ENCODE peak calls at places on chromosome 14, in six cellular contexts. V is WTC11, S is HFFc6, Y is psoas muscle, L is AG09319, E is AG20443. H is an unnamed sample.

GRCh38 chr14:75905505-75905904 is 76.3 kb downstream of the TGFB3 start:
- DNase-seq in V (no peak), S (no peak), Y (no peak), L (no peak), E (no peak), H (no peak)

GRCh38 chr14:31261859-31262739 is 54.5 kb upstream of the HECTD1 start:
- DNase-seq in V (no peak), S (peak), Y (no peak), L (no peak), E (no peak), H (no peak)

GRCh38 chr14:59360923-59361794 is 104.0 kb downstream of the GPR135 start:
- DNase-seq in V (no peak), S (peak), Y (peak), L (no peak), E (no peak), H (peak)

GRCh38 chr14:57889245-57889644 is 23.4 kb upstream of the SLC35F4 start:
- DNase-seq in V (no peak), S (no peak), Y (no peak), L (no peak), E (peak), H (no peak)

GRCh38 chr14:64725360-64725815 is 21.2 kb downstream of the PLEKHG3 start:
- DNase-seq in V (no peak), S (no peak), Y (peak), L (no peak), E (no peak), H (no peak)

GRCh38 chr14:35534130-35534883 is at the start of gene INSM2:
- DNase-seq in V (no peak), S (no peak), Y (peak), L (no peak), E (peak), H (no peak)

GRCh38 chr14:77109656-77110055 is 11.6 kb downstream of the CIPC start:
- DNase-seq in V (no peak), S (no peak), Y (no peak), L (no peak), E (no peak), H (no peak)

GRCh38 chr14:77140343-77140936 is 1.2 kb downstream of the ZDHHC22 start:
- DNase-seq in V (no peak), S (no peak), Y (no peak), L (no peak), E (no peak), H (no peak)

GRCh38 chr14:68144051-68144681 is 324.6 kb downstream of the RAD51B start:
- DNase-seq in V (no peak), S (no peak), Y (peak), L (no peak), E (no peak), H (no peak)

GRCh38 chr14:76904740-76905569 is 78.7 kb downstream of the LRRC74A start:
- DNase-seq in V (no peak), S (peak), Y (peak), L (peak), E (peak), H (peak)

GRCh38 chr14:89139404-89140247 is 277.4 kb downstream of the FOXN3 start:
- DNase-seq in V (peak), S (no peak), Y (no peak), L (no peak), E (no peak), H (no peak)

GRCh38 chr14:104438166-104438887 is 141.2 kb upstream of the C14orf180 start:
- DNase-seq in V (no peak), S (no peak), Y (no peak), L (no peak), E (no peak), H (no peak)

GRCh38 chr14:51581017-51581881 is 70.5 kb upstream of the FRMD6 start:
- DNase-seq in V (no peak), S (peak), Y (no peak), L (no peak), E (peak), H (no peak)

GRCh38 chr14:31893156-31893813 is 183.8 kb upstream of the ARHGAP5 start:
- DNase-seq in V (no peak), S (no peak), Y (no peak), L (no peak), E (no peak), H (no peak)

GRCh38 chr14:49915085-49915484 is 22.2 kb downstream of the ARF6 start:
- DNase-seq in V (no peak), S (no peak), Y (no peak), L (no peak), E (no peak), H (no peak)

GRCh38 chr14:59897757-59898383 is 22.1 kb upstream of the LRRC9 start:
- DNase-seq in V (peak), S (peak), Y (no peak), L (no peak), E (no peak), H (no peak)

GRCh38 chr14:27862684-27863083 is 903.9 kb upstream of the FOXG1 start:
- DNase-seq in V (no peak), S (no peak), Y (no peak), L (no peak), E (no peak), H (no peak)

GRCh38 chr14:70907996-70908917 is 998 bp downstream of the PCNX1 start:
- DNase-seq in V (peak), S (peak), Y (peak), L (no peak), E (peak), H (peak)

GRCh38 chr14:74299061-74299545 is 3.6 kb downstream of the ABCD4 start:
- DNase-seq in V (no peak), S (no peak), Y (no peak), L (no peak), E (no peak), H (no peak)

GRCh38 chr14:99729991-99730875 is 46.1 kb downstream of the CYP46A1 start:
- DNase-seq in V (peak), S (peak), Y (peak), L (no peak), E (peak), H (peak)

GRCh38 chr14:90829677-90830076 is 13.4 kb upstream of the TTC7B start:
- DNase-seq in V (no peak), S (no peak), Y (peak), L (no peak), E (no peak), H (no peak)

GRCh38 chr14:89509891-89510290 is 92.9 kb upstream of the FOXN3 start:
- DNase-seq in V (no peak), S (no peak), Y (no peak), L (no peak), E (no peak), H (no peak)

GRCh38 chr14:37903561-37904191 is 304.0 kb upstream of the SSTR1 start:
- DNase-seq in V (no peak), S (peak), Y (no peak), L (no peak), E (peak), H (peak)

GRCh38 chr14:100825691-100826331 is at the start of gene MEG3:
- DNase-seq in V (no peak), S (peak), Y (peak), L (peak), E (peak), H (no peak)

GRCh38 chr14:99789581-99789980 is 3.6 kb upstream of the EML1 start:
- DNase-seq in V (no peak), S (no peak), Y (no peak), L (no peak), E (no peak), H (no peak)

GRCh38 chr14:92613008-92613658 is 99.6 kb downstream of the RIN3 start:
- DNase-seq in V (peak), S (no peak), Y (no peak), L (no peak), E (peak), H (peak)

GRCh38 chr14:64198486-64198885 is 95.7 kb downstream of the ESR2 start:
- DNase-seq in V (no peak), S (no peak), Y (no peak), L (no peak), E (no peak), H (no peak)

GRCh38 chr14:21059842-21060589 is 2.4 kb downstream of the RNASE8 start:
- DNase-seq in V (no peak), S (no peak), Y (no peak), L (no peak), E (no peak), H (no peak)

H was measured in H54.